ENCODE peak calls at places on chromosome 14, in four cellular contexts. I, J, W and Q are unnamed samples.

GRCh38 chr14:31510222-31510621 is 22.4 kb upstream of the GPR33 start:
- DNase-seq in J (peak), I (peak), W (peak), Q (no peak)

GRCh38 chr14:102568115-102568614 is 24.3 kb upstream of the RCOR1 start:
- DNase-seq in I (peak), J (peak), W (peak), Q (peak)

GRCh38 chr14:96303981-96304380 is 48.0 kb downstream of the BDKRB1 start:
- DNase-seq in J (no peak), I (no peak), W (no peak), Q (no peak)

GRCh38 chr14:68239988-68240387 is 420.4 kb downstream of the RAD51B start:
- DNase-seq in I (no peak), J (no peak), W (no peak), Q (no peak)

GRCh38 chr14:90674716-90675115 is 141.5 kb downstream of the TTC7B start:
- DNase-seq in I (no peak), W (no peak), J (no peak), Q (no peak)

GRCh38 chr14:90986510-90986909 is 73.9 kb downstream of the RPS6KA5 start:
- DNase-seq in I (no peak), J (no peak), W (no peak), Q (no peak)

GRCh38 chr14:103729496-103730448 is 14.2 kb downstream of the ZFYVE21 start:
- DNase-seq in I (no peak), J (no peak), W (no peak), Q (no peak)

GRCh38 chr14:26863736-26864135 is 265.9 kb upstream of the NOVA1 start:
- DNase-seq in I (no peak), W (no peak), J (no peak), Q (no peak)

GRCh38 chr14:50510157-50510556 is 22.2 kb downstream of the MAP4K5 start:
- DNase-seq in I (no peak), J (no peak), W (no peak), Q (no peak)

GRCh38 chr14:80084196-80084595 is 127.1 kb downstream of the DIO2 start:
- DNase-seq in J (no peak), I (no peak), W (no peak), Q (no peak)

GRCh38 chr14:45072121-45072520 is 11.8 kb upstream of the PRPF39 start:
- DNase-seq in I (no peak), J (no peak), W (no peak), Q (no peak)

GRCh38 chr14:99472937-99473336 is 7.7 kb downstream of the SETD3 start:
- DNase-seq in J (no peak), I (no peak), W (no peak), Q (no peak)

GRCh38 chr14:58638231-58639205 is 756 bp downstream of the DACT1 start:
- DNase-seq in J (no peak), W (peak), I (peak), Q (peak)

GRCh38 chr14:92690171-92691011 is 58.0 kb downstream of the LGMN start:
- DNase-seq in I (peak), W (peak), J (peak), Q (peak)

GRCh38 chr14:44361083-44361482 is 146.0 kb downstream of the FSCB start:
- DNase-seq in J (no peak), I (no peak), W (no peak), Q (no peak)

GRCh38 chr14:101008631-101009336 is 105.3 kb upstream of the RTL1 start:
- DNase-seq in I (no peak), J (no peak), W (no peak), Q (no peak)

GRCh38 chr14:21382886-21383847 is 652 bp downstream of the SUPT16H start:
- DNase-seq in I (peak), J (peak), W (peak), Q (peak)

GRCh38 chr14:95562892-95563685 is 28.2 kb downstream of the GLRX5 start:
- DNase-seq in W (no peak), J (peak), I (no peak), Q (no peak)

GRCh38 chr14:44895716-44896115 is 66.0 kb downstream of the KLHL28 start:
- DNase-seq in W (no peak), I (no peak), J (no peak), Q (no peak)

GRCh38 chr14:99424306-99424877 is 56.3 kb downstream of the SETD3 start:
- DNase-seq in W (no peak), J (no peak), I (no peak), Q (no peak)

DNA sequence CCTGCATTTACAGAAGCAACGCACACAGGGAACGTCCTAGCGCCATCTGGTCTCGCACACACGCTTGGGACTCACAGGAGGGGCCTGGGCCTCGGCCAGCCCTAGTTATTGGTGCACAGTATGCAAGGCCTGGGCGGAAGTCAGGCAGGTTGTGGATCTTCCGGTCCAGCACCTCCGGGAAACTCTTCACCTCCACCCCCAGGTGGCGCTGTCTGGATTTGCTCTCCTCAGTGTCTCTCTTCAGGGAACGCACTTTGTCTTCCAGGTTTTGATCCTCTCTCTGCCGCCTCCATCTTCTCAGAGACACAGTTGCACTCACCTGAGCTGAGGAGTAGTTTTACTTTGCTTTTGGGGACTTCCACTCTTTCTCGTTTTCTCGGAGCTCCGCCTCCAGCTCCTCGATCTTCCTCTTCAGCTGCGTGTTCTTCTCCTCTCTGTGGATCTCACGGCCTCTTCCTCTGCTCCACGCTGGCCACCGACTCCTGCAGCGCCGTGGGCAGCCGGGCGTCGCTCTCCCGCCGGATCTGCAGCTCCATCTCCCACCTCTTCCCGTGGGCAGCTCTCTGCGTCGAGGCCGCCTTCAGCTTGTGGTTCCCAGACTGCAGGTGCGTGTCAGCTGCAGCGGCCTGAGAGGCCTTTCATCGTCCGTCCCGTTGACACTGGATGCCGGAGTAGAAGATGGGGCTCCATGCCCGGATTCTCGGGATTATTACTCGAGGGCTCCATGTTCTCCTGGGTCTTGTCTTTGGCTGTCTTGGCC is 933.8 kb downstream of the TMEM121 start:
- DNase-seq in I (peak), J (no peak), W (peak), Q (peak)
- TF ChIP-seq ELF4 in I (no peak), J (no peak), W (no peak), Q (no peak)

GRCh38 chr14:23537351-23538048 is 14.1 kb downstream of the ZFHX2 start:
- DNase-seq in J (no peak), I (no peak), W (no peak), Q (peak)
- TF ChIP-seq ELF4 in J (no peak), I (no peak), W (no peak), Q (no peak)

DNA sequence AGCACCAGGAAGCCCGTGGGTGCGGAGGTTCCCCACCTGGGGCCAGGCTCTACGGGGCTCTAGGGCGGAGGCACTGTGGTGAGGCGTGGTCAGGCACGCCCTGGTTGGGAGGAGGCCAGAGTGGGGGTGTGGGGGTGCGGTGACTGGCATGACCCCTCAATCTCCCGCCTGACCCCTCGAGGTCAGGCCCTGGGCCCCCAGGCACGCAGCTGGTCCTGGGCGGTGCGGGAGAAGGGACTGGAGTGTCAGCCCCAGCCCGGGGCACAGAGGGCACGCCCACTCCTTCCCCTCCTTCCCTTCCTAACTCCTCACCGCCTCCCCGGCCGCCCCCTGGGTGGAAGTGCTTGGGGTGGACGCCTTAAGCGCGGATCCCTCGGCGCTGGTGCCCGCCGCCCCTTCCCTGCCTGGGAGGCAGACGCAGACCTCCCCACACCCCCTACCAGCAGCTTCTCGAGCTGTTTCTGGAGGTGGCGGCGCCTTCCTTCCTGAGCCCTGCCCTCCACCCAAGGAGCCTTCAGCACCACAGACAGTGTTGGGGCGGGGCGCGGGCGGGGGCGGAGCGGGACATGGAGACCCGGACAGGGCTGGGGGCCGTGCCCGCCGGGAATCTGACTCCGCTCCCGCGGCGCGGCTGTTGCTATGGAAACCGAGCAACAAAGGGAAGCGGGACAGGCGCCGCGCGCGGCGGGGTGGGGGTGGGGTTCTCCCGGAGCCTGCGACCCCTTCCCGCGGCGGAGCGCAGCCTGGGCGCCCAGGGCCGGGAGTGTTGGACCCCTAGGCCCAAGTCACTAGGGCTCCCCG is 744 bp upstream of the CRIP2 start:
- DNase-seq in I (peak), W (peak), J (peak), Q (peak)
- TF ChIP-seq ELF4 in I (no peak), W (no peak), J (no peak), Q (no peak)

GRCh38 chr14:76870146-76870545 is 43.9 kb downstream of the LRRC74A start:
- DNase-seq in J (peak), I (no peak), W (peak), Q (peak)
- TF ChIP-seq ELF4 in J (no peak), I (no peak), W (no peak), Q (no peak)

GRCh38 chr14:54622189-54622958 is 55.4 kb downstream of the SAMD4A start:
- DNase-seq in J (no peak), I (no peak), W (no peak), Q (no peak)
- TF ChIP-seq ELF4 in J (no peak), I (no peak), W (no peak), Q (no peak)